ENCODE peak calls at places on chromosomes 5 and 9, in six cellular contexts. E, O, P, G, Z and I are unnamed samples. For H3K4me1, the result is how much of the 10 kb centered on the place peaks cover.

GRCh38 chr9:78038620-78039300 is 7.1 kb upstream of the GNAQ start:
- DNase-seq in E (peak), G (no peak), P (no peak), O (no peak), Z (no peak), I (no peak)

GRCh38 chr9:134517069-134517680 is 124.4 kb upstream of the COL5A1 start:
- DNase-seq in E (no peak), P (peak), Z (peak), G (no peak), O (no peak), I (no peak)

GRCh38 chr5:107123014-107123413 is 547.7 kb downstream of the EFNA5 start:
- DNase-seq in E (no peak), Z (no peak), P (no peak), O (no peak), G (no peak), I (no peak)

GRCh38 chr5:178068293-178068692 is 45.0 kb upstream of the N4BP3 start:
- DNase-seq in Z (no peak), O (no peak), P (no peak), E (no peak), G (no peak), I (no peak)

GRCh38 chr9:131441441-131441840 is 47.6 kb downstream of the PRRC2B start:
- DNase-seq in Z (no peak), E (no peak), P (no peak), G (peak), O (no peak), I (no peak)

GRCh38 chr9:101269596-101270324 is 115.0 kb downstream of the BAAT start:
- DNase-seq in O (no peak), P (no peak), E (no peak), G (no peak), Z (no peak), I (no peak)

GRCh38 chr9:74499111-74499601 is 2.0 kb downstream of the RORB start:
- DNase-seq in Z (no peak), G (no peak), O (no peak), P (no peak), E (peak), I (no peak)

GRCh38 chr5:25435882-25436281 is 791.1 kb upstream of the CDH10 start:
- DNase-seq in E (no peak), P (no peak), Z (no peak), O (no peak), G (no peak), I (no peak)

GRCh38 chr9:93828331-93829097 is 126.6 kb downstream of the BARX1 start:
- DNase-seq in E (peak), Z (no peak), G (no peak), P (no peak), O (no peak), I (no peak)

GRCh38 chr9:105510024-105510423 is 47.9 kb upstream of the FKTN start:
- DNase-seq in E (no peak), P (no peak), G (no peak), Z (no peak), O (no peak), I (no peak)

GRCh38 chr5:100464418-100464817 is 70.8 kb upstream of the FAM174A start:
- DNase-seq in Z (no peak), P (no peak), O (no peak), G (no peak), E (peak), I (no peak)

GRCh38 chr5:100647461-100648230 is 112.5 kb downstream of the FAM174A start:
- DNase-seq in P (peak), Z (no peak), E (peak), G (peak), O (peak), I (no peak)

GRCh38 chr5:138655530-138656245 is 80.5 kb upstream of the HSPA9 start:
- DNase-seq in O (peak), E (no peak), Z (peak), G (no peak), P (no peak), I (no peak)

GRCh38 chr5:157431544-157432200 is 28.3 kb upstream of the NIPAL4 start:
- DNase-seq in P (no peak), G (no peak), O (peak), Z (no peak), E (peak), I (peak)

GRCh38 chr9:129572052-129572425 is 48.9 kb downstream of the C9orf50 start:
- DNase-seq in Z (no peak), E (no peak), P (no peak), G (no peak), O (no peak), I (no peak)

GRCh38 chr9:119370816-119371215 is 1.6 kb upstream of the BRINP1 start:
- DNase-seq in E (peak), G (no peak), P (no peak), O (peak), Z (no peak), I (no peak)

GRCh38 chr9:133473743-133474142 is 5.2 kb downstream of the SLC2A6 start:
- DNase-seq in O (no peak), G (no peak), P (no peak), Z (no peak), E (no peak), I (no peak)

GRCh38 chr9:124282442-124283231 is 24.9 kb downstream of the NEK6 start:
- DNase-seq in O (peak), E (peak), G (peak), P (peak), Z (peak), I (no peak)

GRCh38 chr5:38913714-38914113 is 67.9 kb downstream of the OSMR start:
- DNase-seq in O (no peak), G (no peak), E (no peak), Z (no peak), P (no peak), I (no peak)

GRCh38 chr9:121916008-121916407 is 177.1 kb downstream of the TTLL11 start:
- DNase-seq in O (no peak), E (no peak), P (no peak), Z (no peak), G (no peak), I (no peak)

GRCh38 chr5:135693371-135693955 is 114.7 kb upstream of the CXCL14 start:
- DNase-seq in E (peak), Z (peak), G (no peak), P (no peak), O (no peak), I (no peak)

GRCh38 chr5:72040513-72040912 is 66.8 kb upstream of the MAP1B start:
- DNase-seq in E (no peak), Z (no peak), P (no peak), O (no peak), G (no peak), I (no peak)

GRCh38 chr5:105172918-105173317 is 1610.3 kb upstream of the NUDT12 start:
- DNase-seq in O (no peak), E (no peak), G (no peak), P (no peak), Z (no peak), I (no peak)

GRCh38 chr5:155729684-155730059 is 597.3 kb upstream of the SGCD start:
- DNase-seq in Z (no peak), E (peak), O (peak), P (no peak), G (no peak), I (no peak)

GRCh38 chr5:61330879-61331406 is 1.1 kb upstream of the ZSWIM6 start:
- DNase-seq in P (peak), G (peak), Z (peak), O (peak), E (peak), I (peak)

GRCh38 chr9:130785053-130785452 is 50.0 kb upstream of the ABL1 start:
- DNase-seq in Z (no peak), G (no peak), O (no peak), E (no peak), P (peak), I (no peak)

GRCh38 chr5:127227881-127228280 is 62.7 kb upstream of the MEGF10 start:
- DNase-seq in O (no peak), E (no peak), P (no peak), Z (no peak), G (no peak), I (no peak)

GRCh38 chr5:96288845-96289185 is 144.2 kb downstream of the PCSK1 start:
- DNase-seq in G (no peak), E (no peak), O (no peak), Z (no peak), P (no peak), I (no peak)

GRCh38 chr9:115267788-115268187 is 149.8 kb upstream of the TNC start:
- DNase-seq in Z (no peak), P (no peak), O (no peak), E (peak), G (no peak), I (no peak)

GRCh38 chr5:93117753-93118531 is 463.1 kb downstream of the NR2F1-AS1 start:
- DNase-seq in G (no peak), E (no peak), Z (no peak), O (no peak), P (no peak), I (no peak)

GRCh38 chr5:43338856-43339255 is 25.6 kb upstream of the HMGCS1 start:
- DNase-seq in P (no peak), O (no peak), Z (no peak), E (no peak), G (no peak), I (no peak)

GRCh38 chr5:5584236-5584749 is 161.8 kb downstream of the ICE1 start:
- DNase-seq in E (no peak), P (no peak), O (no peak), G (no peak), Z (no peak), I (no peak)

GRCh38 chr5:67897980-67898379 is 317.6 kb upstream of the PIK3R1 start:
- DNase-seq in Z (no peak), O (no peak), G (no peak), P (no peak), E (no peak), I (no peak)

GRCh38 chr5:124570285-124571035 is 176.0 kb downstream of the ZNF608 start:
- DNase-seq in O (peak), E (no peak), G (no peak), P (no peak), Z (no peak), I (no peak)

GRCh38 chr5:134268019-134268601 is 42.2 kb upstream of the PPP2CA start:
- DNase-seq in G (no peak), O (no peak), P (no peak), Z (no peak), E (no peak), I (no peak)

GRCh38 chr9:126703330-126704156 is 89.8 kb downstream of the LMX1B start:
- DNase-seq in Z (peak), P (no peak), E (peak), G (no peak), O (no peak), I (no peak)

GRCh38 chr9:37332581-37332980 is 89.9 kb upstream of the GRHPR start:
- DNase-seq in G (no peak), E (no peak), O (no peak), P (no peak), Z (no peak), I (no peak)

GRCh38 chr9:37333288-37333687 is 89.2 kb upstream of the GRHPR start:
- DNase-seq in Z (no peak), P (no peak), G (no peak), E (no peak), O (no peak), I (no peak)

GRCh38 chr9:37337301-37337905 is 85.1 kb upstream of the GRHPR start:
- DNase-seq in G (no peak), Z (no peak), P (no peak), O (no peak), E (no peak), I (no peak)

GRCh38 chr9:37336150-37336549 is 86.3 kb upstream of the GRHPR start:
- DNase-seq in Z (no peak), G (no peak), E (no peak), O (no peak), P (no peak), I (no peak)

DNA sequence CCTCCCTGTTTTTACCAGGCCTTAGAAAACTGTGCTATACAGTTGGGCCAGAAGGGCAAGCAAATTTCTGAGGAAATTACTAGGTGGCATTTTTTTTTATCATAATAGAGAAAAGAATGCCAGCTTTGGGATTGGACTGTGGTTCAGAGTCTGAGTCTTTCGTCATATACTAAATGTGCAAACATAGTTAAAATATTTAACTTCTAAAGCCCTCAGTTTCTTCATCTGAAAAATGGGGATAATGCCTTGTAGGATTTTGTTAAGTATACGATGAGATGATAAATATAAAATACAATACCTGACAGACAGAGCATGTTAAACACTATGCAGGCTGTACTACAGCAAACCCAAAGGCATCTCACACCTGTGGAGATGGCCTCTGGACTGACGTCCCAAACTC is 87.3 kb upstream of the GRHPR start:
- DNase-seq in P (no peak), E (no peak), O (no peak), G (no peak), Z (no peak), I (no peak)
- H3K4me1 ChIP-seq in P (under half), E (under half), O (under half), G (under half), Z (under half), I (under half)

GRCh38 chr9:36143242-36143641 is 6.7 kb downstream of the GLIPR2 start:
- DNase-seq in E (no peak), G (no peak), P (no peak), Z (no peak), O (no peak), I (no peak)
- H3K4me1 ChIP-seq in E (under half), G (under half), P (half or more), Z (under half), O (under half), I (half or more)

GRCh38 chr5:169944922-169945675 is 35.2 kb downstream of the INSYN2B start:
- DNase-seq in Z (no peak), G (no peak), E (no peak), P (no peak), O (no peak), I (no peak)

GRCh38 chr5:169950333-169950732 is 30.0 kb downstream of the INSYN2B start:
- DNase-seq in O (no peak), P (no peak), Z (no peak), G (no peak), E (no peak), I (no peak)

GRCh38 chr5:169945831-169946261 is 34.4 kb downstream of the INSYN2B start:
- DNase-seq in Z (peak), P (peak), O (peak), G (peak), E (peak), I (no peak)

GRCh38 chr5:169944115-169944514 is 36.2 kb downstream of the INSYN2B start:
- DNase-seq in G (no peak), E (no peak), P (no peak), O (no peak), Z (no peak), I (no peak)

GRCh38 chr5:169946743-169947142 is 33.6 kb downstream of the INSYN2B start:
- DNase-seq in E (no peak), P (no peak), G (no peak), Z (no peak), O (no peak), I (no peak)
- H3K4me1 ChIP-seq in E (under half), P (under half), G (under half), Z (under half), O (under half), I (under half)

GRCh38 chr5:175037820-175038219 is 313.4 kb downstream of the MSX2 start:
- DNase-seq in Z (no peak), O (no peak), G (no peak), E (no peak), P (no peak), I (no peak)
- H3K4me1 ChIP-seq in Z (under half), O (under half), G (under half), E (under half), P (under half), I (under half)